ENCODE peak calls at places on chromosomes 7 and 10, in eight cellular contexts. Q is AG09309, G is astrocyte of the cerebellum, F is fibroblast of villous mesenchyme, V is neural progenitor cell, P is AG10803, E is suprapubic skin, B is cardiac fibroblast. A is an unnamed sample.

GRCh38 chr10:77628906-77629730 is 8.5 kb downstream of the KCNMA1 start:
- DNase-seq in Q (no peak), G (no peak), F (peak), V (no peak), P (no peak), E (no peak), B (no peak), A (no peak)

GRCh38 chr10:78894841-78895195 is 173.9 kb upstream of the ZMIZ1 start:
- DNase-seq in Q (no peak), G (no peak), F (no peak), V (no peak), P (no peak), E (peak), B (no peak), A (no peak)

GRCh38 chr7:117827861-117828260 is 45.4 kb downstream of the CTTNBP2 start:
- DNase-seq in Q (no peak), G (peak), F (peak), V (no peak), P (peak), E (no peak), B (no peak), A (peak)

GRCh38 chr7:73851410-73852338 is 9.3 kb upstream of the TMEM270 start:
- DNase-seq in Q (peak), G (peak), F (peak), V (no peak), P (peak), E (no peak), B (peak), A (peak)

GRCh38 chr7:73429218-73429617 is 4.4 kb upstream of the FZD9 start:
- DNase-seq in Q (no peak), G (no peak), F (no peak), V (peak), P (no peak), E (no peak), B (peak), A (no peak)

GRCh38 chr10:122168598-122168997 is 102.5 kb upstream of the BTBD16 start:
- DNase-seq in Q (no peak), G (no peak), F (no peak), V (no peak), P (no peak), E (no peak), B (no peak), A (no peak)

GRCh38 chr10:17290226-17290625 is 62.2 kb downstream of the VIM start:
- DNase-seq in Q (peak), G (no peak), F (peak), V (peak), P (no peak), E (no peak), B (peak), A (no peak)

GRCh38 chr7:16801579-16801978 is 3.2 kb downstream of the AGR2 start:
- DNase-seq in Q (no peak), G (no peak), F (no peak), V (no peak), P (no peak), E (no peak), B (no peak), A (no peak)

GRCh38 chr10:71999360-72000072 is 35.3 kb downstream of the CHST3 start:
- DNase-seq in Q (no peak), G (no peak), F (peak), V (peak), P (peak), E (no peak), B (peak), A (no peak)

GRCh38 chr10:117412469-117413005 is 37.3 kb upstream of the PDZD8 start:
- DNase-seq in Q (no peak), G (no peak), F (no peak), V (no peak), P (no peak), E (no peak), B (no peak), A (no peak)

GRCh38 chr7:38878694-38879457 is 30.1 kb downstream of the VPS41 start:
- DNase-seq in Q (no peak), G (no peak), F (no peak), V (no peak), P (no peak), E (no peak), B (no peak), A (no peak)

GRCh38 chr10:49568235-49568634 is 29.3 kb upstream of the ERCC6 start:
- DNase-seq in Q (peak), G (peak), F (peak), V (no peak), P (peak), E (no peak), B (peak), A (no peak)

GRCh38 chr7:1708640-1709249 is 38.7 kb downstream of the ELFN1 start:
- DNase-seq in Q (no peak), G (no peak), F (no peak), V (no peak), P (no peak), E (peak), B (no peak), A (no peak)

GRCh38 chr10:42816917-42817316 is 34.3 kb downstream of the BMS1 start:
- DNase-seq in Q (no peak), G (no peak), F (no peak), V (peak), P (no peak), E (no peak), B (no peak), A (no peak)

GRCh38 chr10:17460732-17461131 is 6.3 kb upstream of the ST8SIA6 start:
- DNase-seq in Q (no peak), G (no peak), F (no peak), V (no peak), P (no peak), E (no peak), B (no peak), A (no peak)

GRCh38 chr7:30468041-30468440 is 10.5 kb downstream of the NOD1 start:
- DNase-seq in Q (no peak), G (no peak), F (no peak), V (no peak), P (peak), E (no peak), B (peak), A (no peak)

GRCh38 chr7:30470163-30470770 is 8.3 kb downstream of the NOD1 start:
- DNase-seq in Q (no peak), G (no peak), F (peak), V (no peak), P (peak), E (no peak), B (peak), A (no peak)

GRCh38 chr7:30470783-30471182 is 7.8 kb downstream of the NOD1 start:
- DNase-seq in Q (peak), G (no peak), F (peak), V (no peak), P (peak), E (no peak), B (peak), A (no peak)

GRCh38 chr7:30468791-30469190 is 9.8 kb downstream of the NOD1 start:
- DNase-seq in Q (peak), G (no peak), F (peak), V (no peak), P (peak), E (no peak), B (peak), A (no peak)

GRCh38 chr7:30469303-30469702 is 9.3 kb downstream of the NOD1 start:
- DNase-seq in Q (peak), G (peak), F (peak), V (peak), P (peak), E (peak), B (peak), A (peak)
- TF ChIP-seq CTCF in Q (peak), G (peak), F (peak), V (peak), P (peak), E (peak), B (peak), A (peak)

DNA sequence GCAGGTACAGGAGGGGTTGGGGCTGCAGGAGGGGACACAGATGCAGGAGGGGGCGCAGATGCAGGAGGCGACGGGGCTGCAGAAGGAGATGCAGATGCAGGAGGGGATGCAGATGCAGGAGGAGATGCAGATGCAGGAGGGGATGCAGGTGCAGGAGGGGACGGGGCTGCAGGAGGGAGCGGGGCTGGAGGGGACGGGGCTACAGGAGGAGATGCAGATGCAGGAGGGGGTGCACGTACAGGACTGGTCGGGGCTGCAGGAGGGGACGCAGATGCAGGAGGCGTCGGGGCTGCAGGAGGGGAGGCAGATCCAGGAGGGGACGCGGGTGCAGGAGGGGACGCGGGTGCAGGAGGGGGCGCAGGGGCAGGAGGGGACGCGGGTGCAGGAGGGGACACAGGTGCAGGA is 66.5 kb downstream of the VWA2 start:
- DNase-seq in Q (no peak), G (no peak), F (no peak), V (no peak), P (no peak), E (no peak), B (no peak), A (no peak)
- H3K4me3 ChIP-seq in Q (no peak), G (no peak), F (no peak), V (peak), P (no peak), E (no peak), B (no peak), A (no peak)

GRCh38 chr10:100997364-100998182 is 2.0 kb upstream of the LZTS2 start:
- DNase-seq in Q (peak), G (no peak), F (peak), V (peak), P (peak), E (peak), B (peak), A (no peak)

GRCh38 chr10:100998991-100999741 is 442 bp upstream of the LZTS2 start:
- DNase-seq in Q (peak), G (no peak), F (peak), V (peak), P (peak), E (peak), B (peak), A (no peak)

GRCh38 chr10:100998183-100998990 is 1.2 kb upstream of the LZTS2 start:
- DNase-seq in Q (peak), G (peak), F (peak), V (peak), P (peak), E (peak), B (peak), A (no peak)

GRCh38 chr10:100995171-100995570 is 4.4 kb upstream of the LZTS2 start:
- DNase-seq in Q (no peak), G (no peak), F (no peak), V (no peak), P (no peak), E (no peak), B (no peak), A (no peak)

DNA sequence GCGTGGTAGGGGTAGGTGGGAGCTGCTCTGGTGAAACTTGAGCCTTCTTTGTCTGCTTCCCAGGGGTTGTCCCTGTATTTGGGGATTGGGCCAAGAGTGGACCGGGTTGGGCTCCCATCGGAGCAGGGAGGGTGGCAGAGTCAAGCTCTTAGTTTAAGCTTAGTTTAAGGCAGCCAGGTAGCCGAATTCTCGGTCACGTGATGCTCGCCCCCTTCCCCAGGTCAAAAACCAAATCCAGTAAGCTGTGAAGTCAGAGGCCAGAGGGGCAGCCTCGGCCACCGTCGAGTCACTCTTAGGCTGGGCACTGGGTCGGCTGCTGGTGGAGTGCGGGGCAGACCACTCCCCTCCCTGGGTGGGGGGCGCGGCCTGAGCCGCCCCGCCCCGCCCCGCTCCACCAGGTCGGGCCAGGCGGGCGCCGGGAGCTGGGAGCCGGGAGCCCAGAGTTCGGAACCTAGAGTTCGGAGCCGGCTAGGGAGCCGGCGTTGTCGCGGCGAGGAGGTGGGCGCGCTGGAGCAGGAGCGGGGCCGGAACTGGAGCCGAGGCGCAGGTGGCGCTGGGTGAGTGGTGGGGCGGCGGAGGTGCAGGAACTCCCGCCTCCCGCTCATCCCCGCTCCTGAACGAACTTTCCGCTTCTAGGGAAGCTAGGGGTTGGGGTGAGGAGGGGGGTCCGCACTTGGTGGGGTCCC is 2.8 kb upstream of the LZTS2 start:
- DNase-seq in Q (no peak), G (no peak), F (no peak), V (peak), P (no peak), E (no peak), B (no peak), A (no peak)
- TF ChIP-seq CTCF in Q (no peak), G (no peak), F (no peak), V (no peak), P (no peak), E (no peak), B (no peak), A (no peak)

GRCh38 chr10:13873201-13873600 is 286.4 kb downstream of the PRPF18 start:
- DNase-seq in Q (no peak), G (no peak), F (no peak), V (no peak), P (no peak), E (no peak), B (no peak), A (no peak)

GRCh38 chr10:13871087-13871486 is 284.3 kb downstream of the PRPF18 start:
- DNase-seq in Q (no peak), G (no peak), F (no peak), V (no peak), P (no peak), E (no peak), B (no peak), A (no peak)

GRCh38 chr10:13872411-13872810 is 285.6 kb downstream of the PRPF18 start:
- DNase-seq in Q (no peak), G (no peak), F (no peak), V (no peak), P (no peak), E (no peak), B (no peak), A (no peak)

GRCh38 chr10:13869295-13869664 is 282.5 kb downstream of the PRPF18 start:
- DNase-seq in Q (no peak), G (no peak), F (no peak), V (no peak), P (no peak), E (no peak), B (no peak), A (no peak)

GRCh38 chr10:13871698-13872280 is 285.0 kb downstream of the PRPF18 start:
- DNase-seq in Q (no peak), G (no peak), F (no peak), V (no peak), P (no peak), E (no peak), B (no peak), A (no peak)
- H3K4me3 ChIP-seq in Q (no peak), G (no peak), F (no peak), V (no peak), P (no peak), E (no peak), B (no peak), A (no peak)

DNA sequence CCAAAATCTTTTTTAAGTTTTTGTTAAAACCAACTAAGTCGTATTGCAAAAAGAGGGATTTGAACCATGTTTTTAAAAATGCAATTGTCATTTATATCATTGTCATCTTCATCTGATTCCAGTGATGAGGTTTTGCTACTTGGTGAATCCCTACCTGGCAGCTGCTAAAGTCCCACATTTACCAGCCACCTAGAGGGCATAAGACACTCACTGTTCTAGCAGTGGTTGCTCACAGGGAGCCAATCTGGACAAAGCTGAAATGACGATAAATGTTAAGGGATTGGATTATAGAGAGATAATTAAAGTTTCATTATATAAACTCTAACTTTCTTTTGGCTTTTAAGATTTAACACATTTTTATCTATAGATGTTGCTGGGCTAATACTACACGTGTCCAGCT is 18.7 kb downstream of the KIFBP start:
- DNase-seq in Q (no peak), G (no peak), F (no peak), V (no peak), P (no peak), E (no peak), B (no peak), A (no peak)
- TF ChIP-seq CTCF in Q (no peak), G (no peak), F (peak), V (no peak), P (no peak), E (no peak), B (no peak), A (no peak)

DNA sequence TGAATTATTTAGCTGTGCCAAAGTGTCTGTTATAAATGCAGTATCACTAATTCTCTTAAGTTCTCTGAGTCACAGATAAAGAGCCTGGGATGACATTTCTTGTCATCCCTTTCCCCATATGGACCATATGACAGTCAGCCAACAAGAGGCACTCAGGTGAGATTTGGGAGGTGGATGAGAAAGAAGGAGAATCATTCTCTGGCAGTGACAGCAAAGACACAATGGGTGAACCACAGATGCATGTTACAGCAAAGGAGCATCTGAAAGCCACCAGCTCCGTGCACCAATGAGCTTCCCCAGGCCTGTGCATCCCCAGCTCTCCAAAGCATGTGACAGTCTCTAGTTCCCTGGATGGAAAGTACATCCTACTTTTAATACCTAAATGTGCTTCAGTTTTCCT is 10.8 kb downstream of the GIMAP6 start:
- DNase-seq in Q (no peak), G (no peak), F (no peak), V (no peak), P (no peak), E (no peak), B (no peak), A (no peak)
- H3K4me3 ChIP-seq in Q (no peak), G (no peak), F (no peak), V (no peak), P (no peak), E (no peak), B (no peak), A (no peak)

DNA sequence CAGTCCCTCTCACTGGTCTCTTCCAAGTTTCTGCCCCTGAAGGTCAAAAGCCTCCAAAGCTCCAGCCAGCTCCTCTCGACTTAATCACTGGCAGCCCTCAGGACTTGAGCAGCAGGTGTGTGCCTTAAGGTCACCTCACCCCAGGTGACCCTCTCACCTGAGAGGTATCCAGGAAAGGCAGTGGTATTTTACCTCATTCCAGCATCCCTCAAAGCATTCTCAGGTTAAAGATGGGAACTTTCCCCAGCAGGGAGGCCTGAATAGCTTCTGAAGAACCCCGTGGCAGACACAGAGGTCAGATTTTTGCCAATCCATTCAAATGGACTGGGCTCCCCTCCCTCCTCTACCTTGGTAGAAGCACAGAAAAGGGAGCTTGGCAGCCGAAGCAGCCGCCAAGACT is 148.2 kb downstream of the GFRA1 start:
- DNase-seq in Q (no peak), G (no peak), F (no peak), V (no peak), P (no peak), E (no peak), B (no peak), A (no peak)
- TF ChIP-seq CTCF in Q (no peak), G (no peak), F (no peak), V (no peak), P (no peak), E (no peak), B (no peak), A (no peak)

GRCh38 chr7:25954395-25954794 is 197.6 kb upstream of the NFE2L3 start:
- DNase-seq in Q (no peak), G (no peak), F (no peak), V (no peak), P (no peak), E (no peak), B (no peak), A (no peak)

GRCh38 chr7:25953859-25954258 is 198.1 kb upstream of the NFE2L3 start:
- DNase-seq in Q (no peak), G (no peak), F (peak), V (no peak), P (no peak), E (no peak), B (no peak), A (no peak)

GRCh38 chr7:25950488-25951413 is 201.2 kb upstream of the NFE2L3 start:
- DNase-seq in Q (peak), G (no peak), F (peak), V (peak), P (peak), E (peak), B (peak), A (no peak)

GRCh38 chr7:25951414-25952276 is 200.4 kb upstream of the NFE2L3 start:
- DNase-seq in Q (no peak), G (no peak), F (no peak), V (peak), P (no peak), E (peak), B (peak), A (no peak)

DNA sequence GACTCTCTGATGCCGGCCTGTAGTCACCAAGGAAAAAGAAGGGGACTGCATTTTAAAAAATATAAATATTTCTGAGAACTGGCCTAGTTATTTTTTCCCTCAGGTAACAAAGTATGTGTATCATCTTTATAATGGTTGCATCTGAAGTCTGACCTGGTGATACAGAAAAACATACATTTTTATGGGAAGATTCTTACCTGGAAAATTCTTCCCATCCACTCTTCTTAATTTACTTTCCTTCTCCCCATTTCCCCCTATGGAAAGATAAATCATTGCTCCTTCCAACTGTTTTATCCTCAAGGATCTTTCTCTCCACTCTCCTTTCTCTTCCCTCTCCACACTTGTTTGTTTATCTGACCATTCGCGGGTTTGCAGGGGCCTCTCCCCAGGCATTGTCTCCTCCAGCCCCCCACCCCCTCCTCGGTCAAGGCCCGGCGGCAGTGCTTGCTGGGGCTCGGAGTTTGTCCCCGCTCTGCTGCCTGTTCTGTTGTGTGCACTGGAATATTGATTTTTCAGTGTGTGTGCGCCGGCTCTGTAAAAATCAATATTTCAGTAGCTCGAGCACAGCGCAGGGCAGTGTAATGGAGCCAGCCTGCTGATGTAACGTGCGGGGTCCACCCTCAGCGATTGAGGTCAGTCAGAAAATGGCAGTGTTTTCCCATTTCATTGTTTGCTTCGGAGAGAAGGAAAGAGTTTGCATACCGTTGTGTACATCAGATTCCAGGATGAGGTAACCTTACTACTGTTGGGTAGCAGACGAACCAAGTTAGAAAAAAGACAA is 199.5 kb upstream of the NFE2L3 start:
- DNase-seq in Q (no peak), G (no peak), F (no peak), V (no peak), P (no peak), E (no peak), B (no peak), A (no peak)
- H3K4me3 ChIP-seq in Q (no peak), G (no peak), F (no peak), V (peak), P (no peak), E (peak), B (no peak), A (no peak)

GRCh38 chr7:30074422-30075030 is 46.3 kb downstream of the PLEKHA8 start:
- DNase-seq in Q (no peak), G (peak), F (peak), V (peak), P (peak), E (no peak), B (peak), A (no peak)
- TF ChIP-seq CTCF in Q (peak), G (peak), F (peak), V (peak), P (peak), E (no peak), B (peak), A (peak)

A was measured in HFF-Myc.